ENCODE peak calls at places on chromosomes 13 and 19, in seven cellular contexts. I is RCC 7860; L is adrenal gland; K is cardiac fibroblast; O is thoracic aorta; X is ureter; Y is naive thymus-derived CD8-positive, alpha-beta T cell. Q is an unnamed sample.

GRCh38 chr19:48635263-48635965 is 1.8 kb downstream of the DBP start:
- DNase-seq in O (no peak), L (peak), I (no peak), K (no peak), Y (peak), X (peak), Q (peak)

GRCh38 chr13:109154546-109154945 is 525.1 kb downstream of the MYO16 start:
- DNase-seq in L (no peak), O (no peak), K (peak), X (no peak), Y (no peak), I (no peak), Q (no peak)

GRCh38 chr13:113291997-113292862 is 4.8 kb upstream of the LAMP1 start:
- DNase-seq in X (peak), L (no peak), Y (no peak), O (no peak), K (peak), I (no peak), Q (peak)

GRCh38 chr19:29969891-29970290 is 27.9 kb downstream of the URI1 start:
- DNase-seq in I (no peak), K (no peak), X (no peak), O (no peak), Y (no peak), L (no peak), Q (no peak)

GRCh38 chr19:7694499-7694898 is 7.4 kb downstream of the FCER2 start:
- DNase-seq in X (no peak), L (no peak), I (no peak), Y (no peak), O (no peak), K (no peak), Q (no peak)

GRCh38 chr13:27975579-27976361 is 6.7 kb upstream of the CDX2 start:
- DNase-seq in Y (no peak), L (no peak), O (no peak), I (no peak), X (no peak), K (no peak), Q (peak)

GRCh38 chr19:40411958-40412499 is 1.1 kb downstream of the PRX start:
- DNase-seq in X (no peak), I (no peak), L (no peak), K (no peak), Y (no peak), O (no peak), Q (no peak)

GRCh38 chr19:33514885-33515485 is 6.6 kb downstream of the PEPD start:
- DNase-seq in O (no peak), L (no peak), Y (no peak), K (peak), X (no peak), I (peak), Q (peak)

GRCh38 chr19:51371186-51371690 is 1.2 kb downstream of the NKG7 start:
- DNase-seq in X (no peak), L (no peak), I (no peak), K (no peak), Y (no peak), O (no peak), Q (no peak)

GRCh38 chr19:21491161-21491560 is 14.2 kb upstream of the ZNF429 start:
- DNase-seq in L (no peak), O (no peak), K (peak), Y (no peak), I (no peak), X (no peak), Q (peak)

GRCh38 chr13:59672445-59672844 is 491.3 kb downstream of the DIAPH3 start:
- DNase-seq in X (no peak), Y (no peak), O (no peak), I (no peak), K (no peak), L (no peak), Q (no peak)

GRCh38 chr13:25652764-25653163 is 281.0 kb downstream of the ATP8A2 start:
- DNase-seq in Y (no peak), L (no peak), X (no peak), I (peak), O (no peak), K (no peak), Q (no peak)